ENCODE peak calls at places on chromosome 3, in ten cellular contexts. H is T-helper 9 cell; M is cardiac fibroblast; L is suprapubic skin; X is COR-L47; U is T-helper 1 cell; T is left ventricle myocardium inferior; N is activated naive CD8-positive, alpha-beta T cell treated with anti-CD3 and anti-CD28 coated beads, Interleukin-2, amount 50 U/mL, for 24 hours; D is right cardiac atrium; Y is CD8-positive, alpha-beta T cell. O is an unnamed sample.

GRCh38 chr3:99504258-99504657 is 134.1 kb upstream of the COL8A1 start:
- DNase-seq in N (no peak), D (no peak), T (no peak), M (no peak), H (no peak), L (no peak), Y (no peak), U (no peak), X (no peak), O (peak)

GRCh38 chr3:69094467-69095205 is 9.9 kb downstream of the ARL6IP5 start:
- DNase-seq in U (no peak), H (no peak), T (no peak), L (no peak), N (peak), M (peak), Y (no peak), X (no peak), D (no peak), O (no peak)

GRCh38 chr3:149090907-149091306 is 4.6 kb upstream of the HLTF start:
- DNase-seq in D (no peak), N (no peak), L (no peak), H (no peak), U (no peak), M (no peak), X (no peak), T (no peak), Y (no peak), O (no peak)

GRCh38 chr3:194686414-194686815 is 732 bp downstream of the FAM43A start:
- DNase-seq in M (no peak), N (peak), D (peak), H (no peak), X (no peak), L (no peak), T (no peak), Y (no peak), U (no peak), O (no peak)

GRCh38 chr3:40417845-40418543 is 31.0 kb downstream of the ENTPD3 start:
- DNase-seq in H (no peak), U (no peak), T (no peak), Y (no peak), N (no peak), L (no peak), D (no peak), X (no peak), M (no peak), O (no peak)

GRCh38 chr3:141644931-141645330 is 93.2 kb upstream of the RNF7 start:
- DNase-seq in X (peak), M (peak), T (peak), H (peak), D (peak), Y (peak), U (peak), L (peak), N (peak), O (peak)

GRCh38 chr3:12815719-12816118 is 19.2 kb downstream of the CAND2 start:
- DNase-seq in L (no peak), N (no peak), H (no peak), D (no peak), Y (no peak), M (no peak), X (no peak), T (no peak), U (no peak), O (no peak)

GRCh38 chr3:50372349-50372748 is 13.0 kb upstream of the TMEM115 start:
- DNase-seq in M (no peak), Y (no peak), H (no peak), N (no peak), D (no peak), T (no peak), X (no peak), L (no peak), U (no peak), O (no peak)

GRCh38 chr3:72892081-72892763 is 4.4 kb downstream of the GXYLT2 start:
- DNase-seq in T (no peak), Y (no peak), D (no peak), X (no peak), N (no peak), M (peak), H (no peak), L (no peak), U (no peak), O (peak)

GRCh38 chr3:141544697-141545096 is 57.9 kb downstream of the RASA2 start:
- DNase-seq in X (no peak), H (no peak), D (no peak), Y (no peak), M (no peak), N (no peak), T (no peak), L (no peak), U (peak), O (no peak)

GRCh38 chr3:172256101-172256687 is 192.1 kb downstream of the GHSR start:
- DNase-seq in X (no peak), D (no peak), H (no peak), Y (no peak), N (no peak), U (no peak), L (no peak), M (peak), T (no peak), O (peak)

GRCh38 chr3:138381950-138382715 is 33.8 kb downstream of the MRAS start:
- DNase-seq in D (peak), X (no peak), N (no peak), M (peak), T (peak), H (no peak), U (no peak), Y (no peak), L (peak), O (peak)

GRCh38 chr3:17505856-17506255 is 236.6 kb downstream of the TBC1D5 start:
- DNase-seq in X (no peak), N (no peak), H (no peak), M (peak), Y (no peak), D (no peak), L (no peak), U (no peak), T (no peak), O (no peak)

GRCh38 chr3:128455786-128456748 is 10.6 kb downstream of the DNAJB8 start:
- DNase-seq in L (no peak), D (peak), U (no peak), M (peak), T (no peak), Y (no peak), N (no peak), H (no peak), X (no peak), O (no peak)

GRCh38 chr3:5312278-5312677 is 124.8 kb downstream of the EDEM1 start:
- DNase-seq in H (no peak), U (no peak), X (no peak), L (no peak), N (no peak), T (no peak), Y (no peak), D (no peak), M (no peak), O (no peak)

GRCh38 chr3:11551019-11551418 is 92.7 kb downstream of the VGLL4 start:
- DNase-seq in D (peak), X (no peak), N (no peak), H (no peak), Y (no peak), L (peak), U (no peak), M (no peak), T (peak), O (no peak)

GRCh38 chr3:76345878-76346277 is 560.5 kb upstream of the ZNF717 start:
- DNase-seq in T (no peak), N (no peak), D (no peak), X (no peak), Y (no peak), L (no peak), H (no peak), M (no peak), U (no peak), O (no peak)

GRCh38 chr3:100022506-100022905 is 91.8 kb downstream of the FILIP1L start:
- DNase-seq in M (no peak), X (no peak), Y (no peak), L (no peak), T (no peak), N (no peak), D (no peak), H (no peak), U (no peak), O (no peak)

GRCh38 chr3:100697183-100697582 is 12.1 kb upstream of the TFG start:
- DNase-seq in L (no peak), U (no peak), N (no peak), M (no peak), H (no peak), Y (no peak), D (peak), X (no peak), T (no peak), O (no peak)

GRCh38 chr3:148077318-148077923 is 620.3 kb upstream of the AGTR1 start:
- DNase-seq in L (no peak), Y (no peak), T (no peak), U (no peak), H (no peak), M (peak), N (no peak), X (peak), D (no peak), O (no peak)

GRCh38 chr3:57228734-57229505 is 1.4 kb downstream of the APPL1 start:
- DNase-seq in Y (no peak), M (peak), X (no peak), H (no peak), T (no peak), U (no peak), N (no peak), L (no peak), D (no peak), O (peak)

GRCh38 chr3:27454914-27455313 is 29.3 kb downstream of the SLC4A7 start:
- DNase-seq in U (no peak), N (no peak), D (no peak), L (no peak), X (no peak), T (no peak), Y (no peak), H (no peak), M (peak), O (peak)

GRCh38 chr3:69204315-69204957 is 82.0 kb upstream of the LMOD3 start:
- DNase-seq in X (no peak), Y (no peak), U (no peak), D (no peak), H (no peak), T (no peak), M (no peak), L (no peak), N (no peak), O (no peak)

GRCh38 chr3:123759311-123759710 is 124.8 kb downstream of the MYLK start:
- DNase-seq in H (no peak), D (no peak), N (no peak), L (no peak), T (no peak), M (peak), X (no peak), Y (no peak), U (no peak), O (peak)

GRCh38 chr3:123448503-123449091 is at the start of gene ADCY5:
- DNase-seq in L (no peak), N (peak), D (peak), X (peak), U (no peak), M (no peak), H (no peak), T (no peak), Y (no peak), O (no peak)

GRCh38 chr3:55630921-55631299 is 143.8 kb upstream of the WNT5A start:
- DNase-seq in U (no peak), D (no peak), N (no peak), H (no peak), Y (no peak), X (no peak), T (no peak), L (no peak), M (no peak), O (no peak)

GRCh38 chr3:169241575-169241927 is 422.0 kb downstream of the MECOM start:
- DNase-seq in M (peak), L (no peak), H (no peak), X (no peak), Y (no peak), D (no peak), U (no peak), N (no peak), T (no peak), O (peak)

GRCh38 chr3:194573680-194574437 is 59.4 kb downstream of the TMEM44 start:
- DNase-seq in Y (no peak), D (peak), X (peak), H (no peak), T (no peak), M (peak), N (peak), U (peak), L (no peak), O (peak)